ENCODE peak calls at places on chromosomes 5 and 9, in ten cellular contexts. J, A, P, W, X, D, C, H, F and V are unnamed samples.

GRCh38 chr9:95018099-95018927 is 291.8 kb downstream of the AOPEP start:
- DNase-seq in W (peak; percentile 97), P (peak; percentile 99), H (no peak), C (peak; percentile 87), F (no peak), J (no peak), D (peak; percentile 92), A (peak; percentile 45), X (no peak), V (peak; percentile 60)

GRCh38 chr9:126406075-126406675 is 79.5 kb downstream of the MVB12B start:
- DNase-seq in H (no peak), P (no peak), C (no peak), F (no peak), A (no peak), X (no peak), J (peak; percentile 26), D (no peak), W (peak; percentile 26), V (no peak)

GRCh38 chr5:119426059-119426458 is 26.2 kb upstream of the HSD17B4 start:
- DNase-seq in W (no peak), X (no peak), P (no peak), D (no peak), C (no peak), F (no peak), A (no peak), H (no peak), J (no peak), V (no peak)

GRCh38 chr5:158816306-158816705 is 283.4 kb downstream of the EBF1 start:
- DNase-seq in F (no peak), P (no peak), C (no peak), J (no peak), H (no peak), X (no peak), W (no peak), A (no peak), D (no peak), V (no peak)

GRCh38 chr9:20624201-20625002 is 2.1 kb upstream of the MLLT3 start:
- DNase-seq in W (peak; percentile 79), C (peak; percentile 84), X (peak; percentile 48), A (peak; percentile 24), J (peak; percentile 55), F (peak; percentile 41), D (peak; percentile 86), P (peak; percentile 57), H (peak; percentile 63), V (peak; percentile 37)

GRCh38 chr5:101143526-101143925 is 240.4 kb upstream of the ST8SIA4 start:
- DNase-seq in A (no peak), X (no peak), W (no peak), P (no peak), D (no peak), J (no peak), H (no peak), F (no peak), C (no peak), V (no peak)

GRCh38 chr5:162227075-162227474 is 159.5 kb downstream of the GABRG2 start:
- DNase-seq in J (no peak), F (peak; percentile 36), X (no peak), D (no peak), W (no peak), P (no peak), C (no peak), H (no peak), A (no peak), V (no peak)

GRCh38 chr9:96176901-96177718 is 124.9 kb downstream of the HSD17B3 start:
- DNase-seq in P (no peak), J (no peak), W (no peak), X (no peak), C (peak; percentile 42), H (peak; percentile 74), F (peak; percentile 56), A (no peak), D (peak; percentile 55), V (no peak)

GRCh38 chr5:123809594-123810172 is 297.7 kb downstream of the CSNK1G3 start:
- DNase-seq in C (no peak), H (no peak), A (no peak), W (no peak), J (no peak), D (no peak), X (no peak), P (no peak), F (no peak), V (no peak)

GRCh38 chr9:35295369-35296036 is 133.7 kb downstream of the UNC13B start:
- DNase-seq in P (no peak), A (no peak), H (no peak), X (no peak), C (no peak), D (no peak), J (no peak), F (no peak), W (no peak), V (no peak)

DNA sequence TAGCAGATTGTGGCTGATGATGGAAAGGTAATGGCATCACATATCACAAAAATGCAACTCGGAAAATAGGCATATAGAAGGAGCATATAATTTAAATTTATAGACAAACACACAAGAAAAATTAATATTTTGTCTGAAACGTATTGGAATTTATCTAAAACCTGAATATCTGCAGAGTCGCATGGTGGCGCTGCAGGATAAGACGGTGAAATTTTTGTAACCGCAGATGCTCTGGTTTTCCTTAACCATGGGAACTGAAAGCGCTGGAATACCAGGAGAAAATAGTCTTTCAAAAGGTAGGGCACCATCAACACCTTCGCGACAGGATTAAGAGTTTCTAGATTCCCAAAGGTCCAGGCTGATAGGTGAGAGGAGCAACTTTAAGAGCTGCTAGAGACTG is 11.0 kb downstream of the PCDHB14 start:
- DNase-seq in F (no peak), A (no peak), X (no peak), J (no peak), D (peak; percentile 4), C (no peak), W (peak; percentile 3), H (no peak), P (peak; percentile 7), V (no peak)
- H3K27ac ChIP-seq in F (no peak overlapping the region), A (no peak overlapping the region), X (no peak overlapping the region), J (no peak overlapping the region), D (no peak overlapping the region), C (no peak overlapping the region), W (no peak overlapping the region), H (no peak overlapping the region), P (no peak overlapping the region), V (no peak overlapping the region)

DNA sequence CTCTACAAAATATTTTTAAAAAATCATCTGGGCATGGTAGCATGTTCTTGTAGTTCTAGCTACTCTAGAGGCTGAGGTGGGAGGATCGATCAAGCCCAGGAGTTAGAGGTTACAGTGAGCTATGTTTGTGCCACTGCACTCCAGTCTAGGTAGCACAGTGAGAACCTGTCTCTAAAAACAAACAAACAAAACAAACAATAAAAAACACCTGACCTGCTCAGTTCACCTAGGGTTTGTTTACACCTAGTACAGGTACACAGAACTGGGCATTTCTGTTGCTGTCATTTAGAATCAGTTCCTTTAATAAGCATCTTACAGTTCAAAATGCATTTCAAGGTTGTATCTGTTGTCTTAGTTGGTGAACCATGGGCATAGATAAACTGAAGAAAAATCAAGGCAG is 95.3 kb downstream of the MEGF10 start:
- DNase-seq in H (no peak), X (no peak), C (no peak), D (no peak), A (no peak), F (no peak), W (no peak), J (no peak), P (no peak), V (no peak)
- H3K4me1 ChIP-seq in H (no peaks in the 10 kb centered on the region), X (no peaks in the 10 kb centered on the region), C (no peaks in the 10 kb centered on the region), D (no peaks in the 10 kb centered on the region), A (no peaks in the 10 kb centered on the region), F (no peaks in the 10 kb centered on the region), W (peaks cover 2% of the 10 kb centered on the region), J (no peaks in the 10 kb centered on the region), P (no peaks in the 10 kb centered on the region), V (no peaks in the 10 kb centered on the region)

GRCh38 chr5:67413749-67414148 is 217.2 kb upstream of the CD180 start:
- DNase-seq in W (no peak), J (no peak), D (no peak), P (no peak), F (no peak), A (no peak), C (no peak), H (no peak), X (no peak), V (no peak)

GRCh38 chr5:67416986-67417385 is 220.4 kb upstream of the CD180 start:
- DNase-seq in J (no peak), W (no peak), D (no peak), X (no peak), C (no peak), F (no peak), P (no peak), H (no peak), A (no peak), V (no peak)

GRCh38 chr5:67414712-67415111 is 218.1 kb upstream of the CD180 start:
- DNase-seq in C (no peak), J (no peak), P (no peak), X (no peak), F (peak; percentile 26), H (no peak), D (no peak), W (peak; percentile 13), A (no peak), V (no peak)

GRCh38 chr5:67417839-67418238 is 221.2 kb upstream of the CD180 start:
- DNase-seq in H (no peak), J (no peak), D (no peak), P (no peak), W (no peak), F (no peak), X (no peak), A (no peak), C (no peak), V (no peak)

GRCh38 chr5:67416133-67416937 is 219.7 kb upstream of the CD180 start:
- DNase-seq in W (no peak), D (no peak), A (no peak), H (no peak), P (no peak), J (no peak), X (no peak), C (no peak), F (peak; percentile 26), V (no peak)
- TF ChIP-seq CTCF in W (no peak), D (no peak), A (no peak), H (no peak), P (no peak), J (no peak), X (no peak), C (no peak), F (no peak), V (no peak)

GRCh38 chr5:132310141-132310834 is 16.1 kb downstream of the SLC22A4 start:
- DNase-seq in D (no peak), W (no peak), J (no peak), F (no peak), P (no peak), H (no peak), A (no peak), C (no peak), X (no peak), V (no peak)

GRCh38 chr5:132309679-132310078 is 15.5 kb downstream of the SLC22A4 start:
- DNase-seq in H (no peak), W (no peak), C (no peak), A (no peak), X (no peak), F (no peak), P (no peak), D (no peak), J (no peak), V (no peak)

GRCh38 chr5:132313378-132313777 is 19.2 kb downstream of the SLC22A4 start:
- DNase-seq in W (peak; percentile 61), X (no peak), A (no peak), F (no peak), C (no peak), H (no peak), P (peak; percentile 53), D (peak; percentile 34), J (no peak), V (peak; percentile 35)

GRCh38 chr5:132305420-132305819 is 11.2 kb downstream of the SLC22A4 start:
- DNase-seq in X (no peak), C (no peak), H (no peak), F (no peak), J (no peak), P (no peak), W (no peak), A (no peak), D (no peak), V (no peak)

GRCh38 chr5:132308701-132309100 is 14.5 kb downstream of the SLC22A4 start:
- DNase-seq in A (no peak), P (no peak), H (no peak), J (no peak), C (no peak), F (no peak), X (no peak), W (no peak), D (no peak), V (no peak)
- H3K27ac ChIP-seq in A (no peak overlapping the region), P (no peak overlapping the region), H (no peak overlapping the region), J (no peak overlapping the region), C (no peak overlapping the region), F (no peak overlapping the region), X (no peak overlapping the region), W (no peak overlapping the region), D (no peak overlapping the region), V (no peak overlapping the region)